ENCODE peak calls at places on chromosome 1, in ten cellular contexts. K is GM03348; T is tibial artery; A is body of pancreas; R is activated T-cell treated with anti-CD3 and anti-CD28 coated beads, Interleukin-2, amount 50 U/mL, for 24 hours; O is uterus; W is kidney tubule cell; G is OCI-LY7; H is GDM1; D is mammary epithelial cell. E is an unnamed sample.

GRCh38 chr1:81414417-81415087 is 386.2 kb upstream of the ADGRL2 start:
- DNase-seq in W (peak), H (no peak), G (no peak), O (peak), D (no peak), T (peak), R (no peak), K (peak), A (peak), E (peak)

GRCh38 chr1:3453203-3453761 is 1.2 kb upstream of the ARHGEF16 start:
- DNase-seq in A (peak), D (peak), O (peak), K (peak), W (peak), R (peak), H (peak), G (peak), T (peak), E (peak)

GRCh38 chr1:3717041-3717714 is 35.1 kb upstream of the CCDC27 start:
- DNase-seq in R (no peak), K (no peak), G (no peak), D (peak), O (no peak), W (no peak), T (no peak), A (no peak), H (no peak), E (no peak)

GRCh38 chr1:186762653-186763052 is 66.1 kb upstream of the PLA2G4A start:
- DNase-seq in W (no peak), G (no peak), T (no peak), H (no peak), O (no peak), A (no peak), D (no peak), K (no peak), R (no peak), E (no peak)

GRCh38 chr1:200231787-200232222 is 178.0 kb downstream of the ZNF281 start:
- DNase-seq in A (no peak), T (no peak), H (no peak), K (peak), O (no peak), R (no peak), W (no peak), G (no peak), D (peak), E (no peak)

GRCh38 chr1:32998997-32999396 is 34.4 kb upstream of the RNF19B start:
- DNase-seq in T (peak), R (no peak), O (no peak), W (no peak), D (no peak), H (no peak), K (no peak), G (no peak), A (no peak), E (no peak)

GRCh38 chr1:43893020-43893419 is 40.6 kb upstream of the ARTN start:
- DNase-seq in H (no peak), A (no peak), W (no peak), R (no peak), O (no peak), K (no peak), T (peak), G (no peak), D (no peak), E (no peak)

GRCh38 chr1:229004227-229004833 is 266.6 kb upstream of the RAB4A start:
- DNase-seq in O (no peak), R (no peak), K (no peak), H (no peak), G (no peak), T (peak), W (no peak), A (no peak), D (no peak), E (no peak)

GRCh38 chr1:24695202-24695974 is 49.9 kb upstream of the CLIC4 start:
- DNase-seq in D (no peak), K (no peak), O (no peak), H (no peak), G (peak), T (no peak), W (no peak), R (no peak), A (no peak), E (no peak)

GRCh38 chr1:155933591-155934096 is 569 bp downstream of the KHDC4 start:
- DNase-seq in G (peak), K (no peak), H (no peak), D (no peak), R (no peak), W (no peak), O (no peak), T (no peak), A (no peak), E (peak)

GRCh38 chr1:212612251-212612961 is 3.8 kb downstream of the ATF3 start:
- DNase-seq in W (no peak), R (no peak), T (no peak), O (no peak), H (no peak), D (no peak), A (no peak), K (no peak), G (no peak), E (no peak)

E was measured in stimulated activated naive CD8-positive, alpha-beta T cell treated with anti-CD3 and anti-CD28 coated beads, Interleukin-15, Interleukin-2, amounts not matched to agents 100 U/mL and 50 U/mL, for 24 hours.